ENCODE peak calls at places on chromosomes 12 and 14, in five cellular contexts. One of them, this sample, is unnamed.

GRCh38 chr12:95701722-95702418 is 88.7 kb downstream of the NTN4 start:
- DNase-seq in prostate gland: no peak
- DNase-seq in right lobe of liver: no peak
- DNase-seq in uterus: no peak
- DNase-seq in ovary: no peak
- DNase-seq in this sample: no peak

GRCh38 chr12:27969901-27970390 is 2.6 kb downstream of the PTHLH start:
- DNase-seq in uterus: peak
- DNase-seq in prostate gland: peak
- DNase-seq in ovary: no peak
- DNase-seq in right lobe of liver: peak
- DNase-seq in this sample: peak

GRCh38 chr12:24499151-24500146 is 449.5 kb downstream of the BCAT1 start:
- DNase-seq in right lobe of liver: no peak
- DNase-seq in ovary: no peak
- DNase-seq in uterus: no peak
- DNase-seq in prostate gland: no peak
- DNase-seq in this sample: no peak

GRCh38 chr12:56723889-56724659 is 1.0 kb downstream of the NACA start:
- DNase-seq in right lobe of liver: peak
- DNase-seq in uterus: peak
- DNase-seq in ovary: peak
- DNase-seq in prostate gland: peak
- DNase-seq in this sample: peak

GRCh38 chr12:65495233-65495632 is 216.8 kb downstream of the MSRB3 start:
- DNase-seq in uterus: no peak
- DNase-seq in ovary: no peak
- DNase-seq in prostate gland: no peak
- DNase-seq in right lobe of liver: no peak
- DNase-seq in this sample: no peak

GRCh38 chr12:75592086-75592485 is 80.7 kb upstream of the KRR1 start:
- DNase-seq in uterus: no peak
- DNase-seq in ovary: no peak
- DNase-seq in prostate gland: no peak
- DNase-seq in right lobe of liver: no peak
- DNase-seq in this sample: no peak

GRCh38 chr12:30827406-30828055 is 72.8 kb upstream of the CAPRIN2 start:
- DNase-seq in right lobe of liver: no peak
- DNase-seq in uterus: no peak
- DNase-seq in prostate gland: no peak
- DNase-seq in ovary: no peak
- DNase-seq in this sample: no peak

GRCh38 chr12:121026274-121027045 is 10.2 kb upstream of the C12orf43 start:
- DNase-seq in prostate gland: no peak
- DNase-seq in uterus: no peak
- DNase-seq in right lobe of liver: no peak
- DNase-seq in ovary: no peak
- DNase-seq in this sample: peak

GRCh38 chr14:76086636-76087035 is 65.1 kb upstream of the GPATCH2L start:
- DNase-seq in right lobe of liver: no peak
- DNase-seq in prostate gland: no peak
- DNase-seq in ovary: no peak
- DNase-seq in uterus: no peak
- DNase-seq in this sample: no peak

GRCh38 chr14:24264298-24264697 is 1.3 kb upstream of the TGM1 start:
- DNase-seq in right lobe of liver: no peak
- DNase-seq in uterus: no peak
- DNase-seq in prostate gland: no peak
- DNase-seq in ovary: no peak
- DNase-seq in this sample: no peak

GRCh38 chr14:75205586-75205985 is 29.2 kb upstream of the TMED10 start:
- DNase-seq in prostate gland: no peak
- DNase-seq in right lobe of liver: no peak
- DNase-seq in ovary: no peak
- DNase-seq in uterus: no peak
- DNase-seq in this sample: no peak

GRCh38 chr14:56341766-56342418 is 223.7 kb downstream of the PELI2 start:
- DNase-seq in right lobe of liver: no peak
- DNase-seq in prostate gland: no peak
- DNase-seq in uterus: no peak
- DNase-seq in ovary: no peak
- DNase-seq in this sample: no peak

GRCh38 chr14:74647834-74648361 is 35.9 kb upstream of the LTBP2 start:
- DNase-seq in ovary: peak
- DNase-seq in prostate gland: peak
- DNase-seq in right lobe of liver: no peak
- DNase-seq in uterus: no peak
- DNase-seq in this sample: no peak

GRCh38 chr14:36655054-36655381 is 6.6 kb upstream of the PAX9 start:
- DNase-seq in prostate gland: no peak
- DNase-seq in right lobe of liver: no peak
- DNase-seq in ovary: no peak
- DNase-seq in uterus: no peak
- DNase-seq in this sample: no peak

GRCh38 chr12:29692237-29692636 is 91.5 kb downstream of the TMTC1 start:
- DNase-seq in uterus: no peak
- DNase-seq in ovary: no peak
- DNase-seq in prostate gland: no peak
- DNase-seq in right lobe of liver: no peak
- DNase-seq in this sample: no peak

GRCh38 chr14:99231850-99232401 is 40.1 kb downstream of the BCL11B start:
- DNase-seq in uterus: no peak
- DNase-seq in ovary: peak
- DNase-seq in right lobe of liver: no peak
- DNase-seq in prostate gland: no peak
- DNase-seq in this sample: no peak
- TF ChIP-seq POLR2A in uterus: no peak
- TF ChIP-seq POLR2A in ovary: no peak
- TF ChIP-seq POLR2A in right lobe of liver: no peak
- TF ChIP-seq POLR2A in prostate gland: no peak
- TF ChIP-seq POLR2A in this sample: no peak

DNA sequence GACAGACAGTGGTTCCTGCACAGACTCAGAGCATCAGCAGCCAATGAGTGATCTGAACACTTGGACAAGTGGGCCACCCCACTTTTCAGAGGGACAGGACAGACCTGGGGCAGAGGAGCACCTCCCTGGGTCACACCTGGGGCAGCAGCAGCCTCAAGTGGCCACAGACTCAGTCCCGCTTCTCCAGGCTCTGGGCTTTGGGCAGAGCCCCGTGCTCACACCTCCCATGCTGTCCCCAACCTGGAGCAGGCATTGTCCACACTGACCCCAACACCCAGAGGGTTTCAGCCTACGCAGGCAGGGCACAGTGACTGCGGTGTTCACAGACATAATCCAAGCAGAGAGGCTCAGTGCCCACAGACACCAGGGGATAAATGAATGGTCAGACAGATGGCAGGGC is 135.5 kb upstream of the SFSWAP start:
- DNase-seq in uterus: no peak
- DNase-seq in prostate gland: no peak
- DNase-seq in right lobe of liver: no peak
- DNase-seq in ovary: no peak
- DNase-seq in this sample: no peak
- TF ChIP-seq POLR2A in uterus: no peak
- TF ChIP-seq POLR2A in prostate gland: no peak
- TF ChIP-seq POLR2A in right lobe of liver: no peak
- TF ChIP-seq POLR2A in ovary: no peak
- TF ChIP-seq POLR2A in this sample: no peak

GRCh38 chr14:87133073-87133815 is 859.7 kb downstream of the GALC start:
- DNase-seq in uterus: peak
- DNase-seq in ovary: no peak
- DNase-seq in right lobe of liver: no peak
- DNase-seq in prostate gland: no peak
- DNase-seq in this sample: no peak

DNA sequence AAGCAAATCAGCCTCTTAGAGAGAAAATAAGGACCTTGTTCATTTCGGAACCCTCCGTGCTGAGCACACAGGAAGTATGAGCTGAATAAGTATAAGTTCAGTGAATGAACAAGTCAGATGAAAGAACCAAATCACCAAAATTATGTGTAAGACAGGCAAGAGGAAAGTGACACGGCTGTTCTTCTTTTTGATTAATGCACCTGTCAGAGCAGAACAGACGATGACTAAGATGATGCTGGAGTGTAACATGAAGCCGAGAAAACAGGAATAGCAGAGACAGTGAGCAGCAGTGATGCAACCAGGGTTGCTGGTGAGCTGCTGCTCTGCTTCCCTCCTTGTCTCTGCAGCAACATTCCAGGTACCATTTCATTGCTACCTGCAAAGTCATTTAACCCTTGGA is 861.1 kb downstream of the GALC start:
- DNase-seq in ovary: no peak
- DNase-seq in uterus: peak
- DNase-seq in prostate gland: no peak
- DNase-seq in right lobe of liver: no peak
- DNase-seq in this sample: no peak
- TF ChIP-seq POLR2A in ovary: no peak
- TF ChIP-seq POLR2A in uterus: no peak
- TF ChIP-seq POLR2A in prostate gland: no peak
- TF ChIP-seq POLR2A in right lobe of liver: no peak
- TF ChIP-seq POLR2A in this sample: no peak

DNA sequence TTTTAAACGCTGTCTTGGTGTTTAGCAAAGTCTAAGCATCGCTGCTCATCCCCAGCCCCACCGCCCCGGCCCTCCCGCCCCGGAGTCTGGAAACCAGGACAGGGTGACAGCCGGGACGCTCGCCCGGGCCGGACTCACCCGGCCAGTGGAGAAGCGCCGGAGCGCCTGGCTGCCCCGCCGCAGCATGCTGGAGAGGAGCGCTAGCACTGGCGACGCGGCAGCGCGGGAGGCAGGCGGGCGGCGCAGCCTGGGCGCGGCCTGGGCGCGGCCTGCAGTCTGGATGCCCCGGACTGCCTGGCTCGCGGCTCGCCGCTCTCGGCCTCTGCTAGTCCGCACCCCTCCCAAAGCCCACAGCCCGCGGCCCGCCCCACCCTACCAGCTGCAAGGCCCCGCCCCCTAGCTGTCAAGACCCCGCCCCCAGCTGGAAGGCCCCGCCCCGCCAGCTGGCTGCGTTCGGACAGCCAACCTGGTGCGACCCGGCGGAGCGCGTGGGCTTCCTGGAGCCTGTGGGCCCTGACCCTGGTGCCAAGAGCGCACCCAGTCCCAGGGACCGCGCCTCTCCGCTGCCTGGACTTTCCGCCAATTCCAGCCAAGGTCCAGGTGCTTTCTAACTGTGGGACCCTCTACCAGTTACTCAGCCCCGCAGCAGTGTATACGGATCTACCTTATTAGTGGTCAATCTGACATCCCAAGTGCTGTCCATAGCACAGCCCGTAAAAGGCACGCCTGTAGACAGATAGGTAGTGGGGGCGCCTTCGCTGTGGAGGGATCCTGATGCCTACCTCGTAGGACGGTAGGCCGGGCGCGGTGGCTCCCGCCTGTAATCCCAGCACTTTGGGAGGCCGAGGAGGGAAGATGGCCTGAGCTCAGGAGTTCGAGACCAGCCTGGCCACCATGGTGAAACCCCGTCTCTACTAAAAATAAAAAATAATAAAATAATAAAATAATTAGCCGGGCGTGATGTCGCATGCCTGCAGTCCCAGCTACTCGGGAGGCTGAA is at the start of gene ALDH1L2:
- DNase-seq in prostate gland: peak
- DNase-seq in uterus: peak
- DNase-seq in right lobe of liver: peak
- DNase-seq in ovary: peak
- DNase-seq in this sample: peak
- TF ChIP-seq POLR2A in prostate gland: no peak
- TF ChIP-seq POLR2A in uterus: peak
- TF ChIP-seq POLR2A in right lobe of liver: no peak
- TF ChIP-seq POLR2A in ovary: no peak
- TF ChIP-seq POLR2A in this sample: no peak

GRCh38 chr12:50505945-50506344 is 1.2 kb downstream of the DIP2B start:
- DNase-seq in uterus: no peak
- DNase-seq in prostate gland: peak
- DNase-seq in right lobe of liver: no peak
- DNase-seq in ovary: no peak
- DNase-seq in this sample: peak

GRCh38 chr12:50505386-50505827 is 622 bp downstream of the DIP2B start:
- DNase-seq in prostate gland: peak
- DNase-seq in uterus: peak
- DNase-seq in right lobe of liver: peak
- DNase-seq in ovary: no peak
- DNase-seq in this sample: peak

GRCh38 chr12:50506753-50507473 is 2.1 kb downstream of the DIP2B start:
- DNase-seq in ovary: no peak
- DNase-seq in prostate gland: no peak
- DNase-seq in uterus: no peak
- DNase-seq in right lobe of liver: no peak
- DNase-seq in this sample: no peak

GRCh38 chr12:50507474-50507838 is 2.7 kb downstream of the DIP2B start:
- DNase-seq in right lobe of liver: no peak
- DNase-seq in ovary: no peak
- DNase-seq in prostate gland: no peak
- DNase-seq in uterus: no peak
- DNase-seq in this sample: no peak

DNA sequence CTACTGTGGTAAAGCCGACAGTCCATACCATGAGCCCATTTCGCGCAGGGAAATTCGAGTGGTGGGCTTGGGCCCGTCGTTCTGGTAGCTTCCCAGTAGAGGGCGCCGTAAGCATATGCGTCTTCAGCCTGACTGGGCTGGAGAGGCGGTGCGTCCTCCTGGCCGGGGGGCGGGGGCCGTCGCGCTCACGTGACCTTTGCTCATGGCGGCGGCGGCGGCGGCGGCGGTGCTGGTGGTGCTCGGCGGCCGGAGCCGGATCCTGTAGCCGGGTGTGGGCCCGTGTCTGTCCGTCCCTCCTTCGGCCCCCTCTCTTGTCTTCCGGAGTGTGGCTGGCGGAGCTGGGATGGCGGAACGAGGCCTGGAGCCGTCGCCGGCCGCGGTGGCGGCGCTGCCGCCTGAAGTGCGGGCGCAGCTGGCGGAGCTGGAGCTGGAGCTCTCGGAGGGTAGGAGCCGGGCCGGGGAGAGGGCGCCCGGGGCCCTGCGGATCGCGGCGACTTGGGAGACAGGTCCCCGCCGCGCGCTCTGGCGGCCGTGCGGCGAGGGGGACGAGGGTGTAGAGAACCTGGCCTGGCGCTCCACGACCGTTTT is at the start of gene DIP2B:
- DNase-seq in right lobe of liver: peak
- DNase-seq in uterus: peak
- DNase-seq in ovary: peak
- DNase-seq in prostate gland: peak
- DNase-seq in this sample: peak
- TF ChIP-seq POLR2A in right lobe of liver: peak
- TF ChIP-seq POLR2A in uterus: peak
- TF ChIP-seq POLR2A in ovary: peak
- TF ChIP-seq POLR2A in prostate gland: peak
- TF ChIP-seq POLR2A in this sample: peak

GRCh38 chr12:19439059-19440018 is at the start of gene AEBP2:
- DNase-seq in ovary: peak
- DNase-seq in right lobe of liver: peak
- DNase-seq in prostate gland: peak
- DNase-seq in uterus: peak
- DNase-seq in this sample: peak
- TF ChIP-seq POLR2A in ovary: peak
- TF ChIP-seq POLR2A in right lobe of liver: peak
- TF ChIP-seq POLR2A in prostate gland: peak
- TF ChIP-seq POLR2A in uterus: peak
- TF ChIP-seq POLR2A in this sample: peak